ENCODE peak calls at places on chromosome 17, in eight cellular contexts. U is HepG2, I is fibroblast of lung, N is GM23248, K is mammary epithelial cell, Y is endodermal cell, H is IMR-90, Z is neural progenitor cell. C is an unnamed sample.

GRCh38 chr17:2030779-2031163 is 818 bp downstream of the DPH1 start:
- DNase-seq in U (no peak), Z (peak; percentile 92), H (no peak), Y (peak; percentile 93), N (peak; percentile 96), I (no peak), K (no peak), C (no peak)

GRCh38 chr17:37493249-37494027 is 3.7 kb downstream of the DUSP14 start:
- DNase-seq in Z (no peak), H (peak; percentile 94), K (peak; percentile 98), N (peak; percentile 94), I (peak; percentile 98), Y (no peak), U (peak; percentile 19), C (peak; percentile 91)

GRCh38 chr17:1413281-1413791 is 13.3 kb upstream of the YWHAE start:
- DNase-seq in Y (no peak), K (peak; percentile 77), N (peak; percentile 73), U (peak; percentile 77), H (peak; percentile 86), I (peak; percentile 85), Z (no peak), C (no peak)

GRCh38 chr17:62653002-62653830 is 25.7 kb downstream of the MRC2 start:
- DNase-seq in K (no peak), U (no peak), H (peak; percentile 31), I (peak; percentile 57), Z (peak; percentile 95), N (peak; percentile 85), Y (peak; percentile 100), C (no peak)

GRCh38 chr17:42438600-42439567 is 15.8 kb upstream of the CAVIN1 start:
- DNase-seq in K (no peak), Y (peak; percentile 82), I (no peak), Z (no peak), U (peak; percentile 39), N (peak; percentile 50), H (no peak), C (no peak)

GRCh38 chr17:12979826-12980500 is 37.9 kb downstream of the ELAC2 start:
- DNase-seq in I (peak; percentile 41), U (no peak), Y (no peak), H (peak; percentile 48), Z (no peak), K (no peak), N (peak; percentile 69), C (no peak)

GRCh38 chr17:61475726-61476125 is 23.5 kb downstream of the TBX4 start:
- DNase-seq in N (peak; percentile 72), K (peak; percentile 88), U (no peak), H (peak; percentile 77), I (no peak), Y (peak; percentile 24), Z (no peak), C (peak; percentile 65)

GRCh38 chr17:39926135-39926587 is 1.2 kb downstream of the ORMDL3 start:
- DNase-seq in I (no peak), Z (no peak), N (peak; percentile 28), U (no peak), Y (peak; percentile 58), H (no peak), K (no peak), C (no peak)

GRCh38 chr17:45052052-45052772 is 780 bp upstream of the DCAKD start:
- DNase-seq in H (no peak), N (peak; percentile 53), Y (peak; percentile 85), K (peak; percentile 61), I (peak; percentile 42), U (peak; percentile 18), Z (peak; percentile 79), C (no peak)

GRCh38 chr17:39306509-39307212 is 80.9 kb upstream of the STAC2 start:
- DNase-seq in I (peak; percentile 42), H (peak; percentile 33), N (peak; percentile 65), K (no peak), Z (no peak), U (no peak), Y (no peak), C (no peak)

GRCh38 chr17:40495140-40495539 is 6.3 kb downstream of the TNS4 start:
- DNase-seq in U (no peak), Z (no peak), Y (no peak), N (no peak), K (no peak), H (no peak), I (no peak), C (no peak)

GRCh38 chr17:1423456-1424135 is 23.6 kb upstream of the YWHAE start:
- DNase-seq in U (no peak), K (no peak), I (peak; percentile 19), Z (no peak), Y (no peak), N (peak; percentile 24), H (no peak), C (no peak)

GRCh38 chr17:28949185-28950016 is 1.9 kb downstream of the PHF12 start:
- DNase-seq in I (peak; percentile 47), N (peak; percentile 89), K (peak; percentile 69), H (no peak), Y (peak; percentile 91), Z (peak; percentile 86), U (no peak), C (no peak)

GRCh38 chr17:49435630-49436029 is 20.9 kb upstream of the PHB1 start:
- DNase-seq in Z (no peak), U (no peak), K (no peak), Y (peak; percentile 49), N (no peak), H (no peak), I (no peak), C (no peak)

GRCh38 chr17:18960803-18961511 is 9.0 kb downstream of the SLC5A10 start:
- DNase-seq in U (peak; percentile 59), Y (peak; percentile 98), K (peak; percentile 35), I (peak; percentile 32), N (peak; percentile 74), H (peak; percentile 50), Z (peak; percentile 89), C (no peak)

GRCh38 chr17:65855675-65856074 is 294.2 kb upstream of the AXIN2 start:
- DNase-seq in Y (no peak), Z (no peak), K (no peak), I (no peak), N (no peak), U (no peak), H (no peak), C (no peak)

GRCh38 chr17:60577147-60577925 is 22.7 kb upstream of the PPM1D start:
- DNase-seq in N (peak; percentile 78), Y (peak; percentile 65), U (peak; percentile 17), K (no peak), H (peak; percentile 72), I (peak; percentile 47), Z (no peak), C (no peak)

GRCh38 chr17:57016764-57017116 is 38.8 kb downstream of the SCPEP1 start:
- DNase-seq in N (no peak), I (peak; percentile 82), K (peak; percentile 36), H (peak; percentile 34), U (no peak), Z (no peak), Y (peak; percentile 67), C (no peak)

GRCh38 chr17:79332011-79332410 is 257.4 kb downstream of the ENGASE start:
- DNase-seq in N (no peak), Z (peak; percentile 42), H (no peak), Y (no peak), K (no peak), I (no peak), U (no peak), C (no peak)

GRCh38 chr17:27690882-27691281 is 59.9 kb downstream of the LGALS9 start:
- DNase-seq in K (no peak), Z (no peak), I (no peak), N (no peak), U (peak; percentile 18), H (no peak), Y (no peak), C (no peak)
- H3K9me3 ChIP-seq in K (peaks cover 3% of the 10 kb centered on the region), Z (no peaks in the 10 kb centered on the region), I (no peaks in the 10 kb centered on the region), N (no peaks in the 10 kb centered on the region), U (peaks cover 24% of the 10 kb centered on the region), H (peaks cover 8% of the 10 kb centered on the region), Y (peaks cover 28% of the 10 kb centered on the region), C (peaks cover 6% of the 10 kb centered on the region)

GRCh38 chr17:3913531-3914318 is 2.5 kb downstream of the P2RX1 start:
- DNase-seq in N (peak; percentile 85), I (peak; percentile 59), K (peak; percentile 35), Y (peak; percentile 98), U (peak; percentile 51), Z (peak; percentile 84), H (peak; percentile 76), C (no peak)
- H3K9ac ChIP-seq in N (no peak overlapping the region), I (no peak overlapping the region), K (no peak overlapping the region), Y (no peak overlapping the region), U (no peak overlapping the region), Z (no peak overlapping the region), H (no peak overlapping the region), C (no peak overlapping the region)

GRCh38 chr17:5100832-5101231 is 10.8 kb downstream of the ZNF232 start:
- DNase-seq in Z (no peak), H (no peak), Y (no peak), U (no peak), I (no peak), K (no peak), N (no peak), C (no peak)

GRCh38 chr17:5092139-5093010 is 14.1 kb downstream of the ZFP3 start:
- DNase-seq in Y (no peak), K (no peak), N (no peak), H (no peak), Z (no peak), I (no peak), U (no peak), C (no peak)

GRCh38 chr17:5099271-5099670 is 12.4 kb downstream of the ZNF232 start:
- DNase-seq in Z (no peak), I (no peak), K (no peak), Y (peak; percentile 81), U (no peak), H (no peak), N (no peak), C (no peak)

GRCh38 chr17:5097101-5097834 is 14.4 kb downstream of the ZNF232 start:
- DNase-seq in H (no peak), I (no peak), N (no peak), Y (peak; percentile 98), K (no peak), Z (peak; percentile 92), U (no peak), C (no peak)
- H3K9me3 ChIP-seq in H (peaks cover 72% of the 10 kb centered on the region), I (peaks cover 4% of the 10 kb centered on the region), N (peaks cover 7% of the 10 kb centered on the region), Y (peaks cover 50% of the 10 kb centered on the region), K (peaks cover 46% of the 10 kb centered on the region), Z (peaks cover 17% of the 10 kb centered on the region), U (peaks cover 44% of the 10 kb centered on the region), C (peaks cover 32% of the 10 kb centered on the region)

DNA sequence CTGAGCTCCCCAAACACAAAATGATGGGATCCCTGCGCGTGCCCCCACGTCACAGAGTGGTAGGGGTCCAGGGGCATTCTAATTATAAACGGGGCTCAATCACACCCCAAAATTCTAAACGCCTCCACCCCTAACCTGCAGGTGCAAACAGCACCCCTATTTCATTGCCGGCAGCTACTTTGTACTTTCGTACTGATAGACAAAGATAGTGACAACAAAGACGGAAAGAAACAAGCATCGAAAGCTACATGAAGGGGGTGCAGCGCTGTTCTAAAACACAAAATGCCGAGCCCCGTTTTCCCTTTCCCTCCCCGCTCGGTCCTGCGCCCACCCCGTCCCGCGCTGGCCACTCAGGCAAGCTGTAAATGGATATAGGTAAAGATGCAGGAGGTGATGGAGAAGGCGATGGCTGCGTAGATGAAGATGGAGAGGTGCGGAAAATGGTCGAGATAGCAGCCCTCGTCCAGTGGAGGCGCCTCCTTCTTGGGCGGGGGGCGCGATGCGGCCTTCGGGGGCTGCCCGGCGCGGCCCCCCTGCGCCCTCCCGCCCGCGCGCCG is 14.0 kb downstream of the MIS12 start:
- DNase-seq in N (peak; percentile 37), Y (no peak), Z (no peak), H (peak; percentile 12), U (no peak), K (no peak), I (no peak), C (no peak)
- H3K9ac ChIP-seq in N (peak overlapping the region; percentile 75), Y (no peak overlapping the region), Z (peak overlapping the region; percentile 36), H (peak overlapping the region; percentile 81), U (peak overlapping the region; percentile 55), K (no peak overlapping the region), I (peak overlapping the region; percentile 77), C (no peak overlapping the region)